ENCODE peak calls at places on chromosomes 7 and 10, in four cellular contexts. One of them, this sample, is unnamed.

GRCh38 chr10:61588770-61589211 is 73.9 kb upstream of the CABCOCO1 start:
- DNase-seq in stomach: no peak
- DNase-seq in A549: no peak
- DNase-seq in foreskin fibroblast: peak; percentile 38
- DNase-seq in this sample: no peak

GRCh38 chr7:41975854-41976253 is 261.2 kb downstream of the GLI3 start:
- DNase-seq in stomach: no peak
- DNase-seq in A549: no peak
- DNase-seq in foreskin fibroblast: peak; percentile 32
- DNase-seq in this sample: no peak

GRCh38 chr7:155205368-155206285 is 92.1 kb upstream of the INSIG1 start:
- DNase-seq in stomach: peak; percentile 64
- DNase-seq in A549: peak; percentile 98
- DNase-seq in foreskin fibroblast: peak; percentile 99
- DNase-seq in this sample: peak; percentile 99

GRCh38 chr7:93011351-93012294 is 106.2 kb downstream of the SAMD9 start:
- DNase-seq in stomach: no peak
- DNase-seq in A549: no peak
- DNase-seq in foreskin fibroblast: peak; percentile 94
- DNase-seq in this sample: peak; percentile 93

GRCh38 chr10:109205929-109206585 is 717.3 kb downstream of the XPNPEP1 start:
- DNase-seq in stomach: no peak
- DNase-seq in A549: no peak
- DNase-seq in foreskin fibroblast: peak; percentile 80
- DNase-seq in this sample: peak; percentile 25

GRCh38 chr7:143454091-143454729 is 11.0 kb downstream of the TAS2R60 start:
- DNase-seq in stomach: no peak
- DNase-seq in A549: no peak
- DNase-seq in foreskin fibroblast: peak; percentile 32
- DNase-seq in this sample: no peak

GRCh38 chr10:114420811-114421485 is 16.6 kb upstream of the AFAP1L2 start:
- DNase-seq in stomach: no peak
- DNase-seq in A549: no peak
- DNase-seq in foreskin fibroblast: no peak
- DNase-seq in this sample: no peak

GRCh38 chr7:70554646-70555045 is 577.3 kb upstream of the GALNT17 start:
- DNase-seq in stomach: no peak
- DNase-seq in A549: no peak
- DNase-seq in foreskin fibroblast: no peak
- DNase-seq in this sample: no peak

GRCh38 chr7:102454423-102454822 is 10.2 kb downstream of the ALKBH4 start:
- DNase-seq in stomach: no peak
- DNase-seq in A549: no peak
- DNase-seq in foreskin fibroblast: no peak
- DNase-seq in this sample: no peak

GRCh38 chr10:122363722-122364463 is 10.6 kb upstream of the PLEKHA1 start:
- DNase-seq in stomach: no peak
- DNase-seq in A549: no peak
- DNase-seq in foreskin fibroblast: peak; percentile 23
- DNase-seq in this sample: no peak

GRCh38 chr7:130667593-130668257 is 823 bp downstream of the COPG2 start:
- DNase-seq in stomach: no peak
- DNase-seq in A549: no peak
- DNase-seq in foreskin fibroblast: no peak
- DNase-seq in this sample: no peak

GRCh38 chr10:33876547-33877400 is 542.3 kb upstream of the NRP1 start:
- DNase-seq in stomach: no peak
- DNase-seq in A549: peak; percentile 24
- DNase-seq in foreskin fibroblast: no peak
- DNase-seq in this sample: no peak

GRCh38 chr10:6406220-6407033 is 173.6 kb downstream of the PRKCQ start:
- DNase-seq in stomach: no peak
- DNase-seq in A549: peak; percentile 64
- DNase-seq in foreskin fibroblast: no peak
- DNase-seq in this sample: no peak

GRCh38 chr7:28754027-28754426 is 204.1 kb downstream of the TRIL start:
- DNase-seq in stomach: no peak
- DNase-seq in A549: peak; percentile 9
- DNase-seq in foreskin fibroblast: peak; percentile 61
- DNase-seq in this sample: no peak

GRCh38 chr7:106768324-106768751 is 96.7 kb upstream of the PIK3CG start:
- DNase-seq in stomach: no peak
- DNase-seq in A549: no peak
- DNase-seq in foreskin fibroblast: no peak
- DNase-seq in this sample: no peak

GRCh38 chr7:25850730-25851129 is 301.3 kb upstream of the NFE2L3 start:
- DNase-seq in stomach: no peak
- DNase-seq in A549: no peak
- DNase-seq in foreskin fibroblast: no peak
- DNase-seq in this sample: no peak

GRCh38 chr7:137820677-137821420 is 25.9 kb downstream of the DGKI start:
- DNase-seq in stomach: no peak
- DNase-seq in A549: no peak
- DNase-seq in foreskin fibroblast: peak; percentile 49
- DNase-seq in this sample: peak; percentile 31

GRCh38 chr10:132245056-132245455 is 58.3 kb downstream of the DPYSL4 start:
- DNase-seq in stomach: no peak
- DNase-seq in A549: no peak
- DNase-seq in foreskin fibroblast: no peak
- DNase-seq in this sample: no peak

GRCh38 chr7:133742709-133743538 is 384.2 kb upstream of the LRGUK start:
- DNase-seq in stomach: no peak
- DNase-seq in A549: no peak
- DNase-seq in foreskin fibroblast: no peak
- DNase-seq in this sample: no peak

GRCh38 chr10:47396311-47396717 is 12.2 kb upstream of the ZNF488 start:
- DNase-seq in stomach: no peak
- DNase-seq in A549: no peak
- DNase-seq in foreskin fibroblast: no peak
- DNase-seq in this sample: no peak

GRCh38 chr10:34348917-34349509 is 466.1 kb downstream of the PARD3 start:
- DNase-seq in stomach: no peak
- DNase-seq in A549: no peak
- DNase-seq in foreskin fibroblast: no peak
- DNase-seq in this sample: no peak

GRCh38 chr10:46555713-46556514 is 544 bp downstream of the GPRIN2 start:
- DNase-seq in stomach: peak; percentile 47
- DNase-seq in A549: peak; percentile 51
- DNase-seq in foreskin fibroblast: no peak
- DNase-seq in this sample: no peak

GRCh38 chr10:75034714-75035258 is 76.7 kb upstream of the SAMD8 start:
- DNase-seq in stomach: no peak
- DNase-seq in A549: no peak
- DNase-seq in foreskin fibroblast: no peak
- DNase-seq in this sample: no peak

GRCh38 chr10:559767-560047 is 129.8 kb downstream of the DIP2C start:
- DNase-seq in stomach: no peak
- DNase-seq in A549: no peak
- DNase-seq in foreskin fibroblast: no peak
- DNase-seq in this sample: no peak

GRCh38 chr10:119176166-119176565 is 2.4 kb downstream of the PRDX3 start:
- DNase-seq in stomach: no peak
- DNase-seq in A549: no peak
- DNase-seq in foreskin fibroblast: no peak
- DNase-seq in this sample: no peak

GRCh38 chr7:20238754-20239324 is 21.7 kb upstream of the MACC1 start:
- DNase-seq in stomach: peak; percentile 43
- DNase-seq in A549: no peak
- DNase-seq in foreskin fibroblast: no peak
- DNase-seq in this sample: no peak

GRCh38 chr7:6057316-6058128 is 26.3 kb downstream of the ANKRD61 start:
- DNase-seq in stomach: no peak
- DNase-seq in A549: no peak
- DNase-seq in foreskin fibroblast: no peak
- DNase-seq in this sample: no peak

GRCh38 chr10:78416031-78416800 is 382.6 kb downstream of the RPS24 start:
- DNase-seq in stomach: peak; percentile 17
- DNase-seq in A549: no peak
- DNase-seq in foreskin fibroblast: peak; percentile 62
- DNase-seq in this sample: peak; percentile 69

GRCh38 chr7:134477954-134478353 is 19.1 kb upstream of the AKR1B1 start:
- DNase-seq in stomach: no peak
- DNase-seq in A549: no peak
- DNase-seq in foreskin fibroblast: no peak
- DNase-seq in this sample: no peak

GRCh38 chr7:54932818-54933543 is 85.8 kb upstream of the EGFR start:
- DNase-seq in stomach: peak; percentile 69
- DNase-seq in A549: peak; percentile 69
- DNase-seq in foreskin fibroblast: peak; percentile 75
- DNase-seq in this sample: peak; percentile 1

GRCh38 chr10:9545073-9545472 is 1472.6 kb upstream of the CELF2 start:
- DNase-seq in stomach: no peak
- DNase-seq in A549: no peak
- DNase-seq in foreskin fibroblast: no peak
- DNase-seq in this sample: no peak

GRCh38 chr7:24336461-24336860 is 52.5 kb downstream of the NPY start:
- DNase-seq in stomach: no peak
- DNase-seq in A549: no peak
- DNase-seq in foreskin fibroblast: no peak
- DNase-seq in this sample: no peak

GRCh38 chr7:128818694-128819093 is 11.5 kb upstream of the FLNC start:
- DNase-seq in stomach: no peak
- DNase-seq in A549: no peak
- DNase-seq in foreskin fibroblast: no peak
- DNase-seq in this sample: no peak

GRCh38 chr7:8295638-8296361 is 33.8 kb upstream of the ICA1 start:
- DNase-seq in stomach: peak; percentile 30
- DNase-seq in A549: peak; percentile 64
- DNase-seq in foreskin fibroblast: peak; percentile 38
- DNase-seq in this sample: peak; percentile 71

GRCh38 chr10:116763440-116763839 is 21.1 kb upstream of the HSPA12A start:
- DNase-seq in stomach: no peak
- DNase-seq in A549: no peak
- DNase-seq in foreskin fibroblast: no peak
- DNase-seq in this sample: no peak

GRCh38 chr10:116767235-116767634 is 24.9 kb upstream of the HSPA12A start:
- DNase-seq in stomach: no peak
- DNase-seq in A549: peak; percentile 46
- DNase-seq in foreskin fibroblast: no peak
- DNase-seq in this sample: no peak

GRCh38 chr10:116764979-116765378 is 22.6 kb upstream of the HSPA12A start:
- DNase-seq in stomach: no peak
- DNase-seq in A549: no peak
- DNase-seq in foreskin fibroblast: no peak
- DNase-seq in this sample: no peak

GRCh38 chr10:116766241-116767198 is 24.2 kb upstream of the HSPA12A start:
- DNase-seq in stomach: no peak
- DNase-seq in A549: no peak
- DNase-seq in foreskin fibroblast: no peak
- DNase-seq in this sample: no peak

GRCh38 chr10:116765549-116766162 is 23.3 kb upstream of the HSPA12A start:
- DNase-seq in stomach: no peak
- DNase-seq in A549: no peak
- DNase-seq in foreskin fibroblast: no peak
- DNase-seq in this sample: no peak
- TF ChIP-seq CTCF in stomach: no peak
- TF ChIP-seq CTCF in A549: peak; percentile 14
- TF ChIP-seq CTCF in foreskin fibroblast: peak; percentile 20
- TF ChIP-seq CTCF in this sample: peak; percentile 39

DNA sequence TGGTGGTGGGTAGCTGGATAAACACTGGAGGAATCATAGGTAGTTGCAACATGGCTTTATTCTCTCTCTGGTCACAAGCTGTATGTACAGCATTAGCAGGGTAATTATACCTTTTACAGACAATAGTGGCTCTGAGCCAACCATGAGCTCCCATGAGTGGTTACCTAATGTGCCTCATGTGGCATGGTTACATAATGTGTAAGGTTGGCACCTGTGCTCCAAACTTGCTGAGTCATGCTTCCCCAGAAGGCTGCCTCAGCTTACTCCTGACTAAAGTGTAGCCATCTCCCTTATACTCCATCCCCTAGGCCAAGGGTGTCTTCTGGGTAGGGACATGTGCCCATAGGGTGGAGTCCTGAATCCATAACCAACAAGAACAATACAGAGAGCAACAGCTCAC is 345.3 kb upstream of the SEMA3C start:
- DNase-seq in stomach: peak; percentile 31
- DNase-seq in A549: no peak
- DNase-seq in foreskin fibroblast: no peak
- DNase-seq in this sample: no peak
- H3K4me3 ChIP-seq in stomach: no peak overlapping the region
- H3K4me3 ChIP-seq in A549: no peak overlapping the region
- H3K4me3 ChIP-seq in foreskin fibroblast: no peak overlapping the region
- H3K4me3 ChIP-seq in this sample: no peak overlapping the region

DNA sequence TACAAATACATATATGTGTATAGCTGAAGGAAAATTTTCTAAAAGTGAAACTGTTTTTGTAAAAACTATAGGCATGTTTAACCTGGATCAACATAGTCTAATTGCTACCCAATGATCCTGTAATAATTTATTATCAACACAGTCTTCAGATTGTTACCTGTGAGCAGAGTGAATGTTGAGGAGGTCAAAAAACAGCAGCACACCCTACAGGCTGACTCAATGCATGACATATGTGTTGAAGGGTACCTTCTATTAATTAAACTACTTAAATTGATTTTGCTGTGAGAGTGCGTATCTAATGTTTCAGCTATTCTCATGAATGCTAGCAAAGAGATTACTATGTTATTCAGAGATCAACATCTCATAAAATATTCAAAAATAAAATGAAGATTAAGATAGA is 411.4 kb downstream of the TNS3 start:
- DNase-seq in stomach: no peak
- DNase-seq in A549: no peak
- DNase-seq in foreskin fibroblast: no peak
- DNase-seq in this sample: no peak
- TF ChIP-seq CTCF in stomach: no peak
- TF ChIP-seq CTCF in A549: peak; percentile 26
- TF ChIP-seq CTCF in foreskin fibroblast: peak; percentile 26
- TF ChIP-seq CTCF in this sample: peak; percentile 54

GRCh38 chr7:37943905-37944736 is 23.7 kb downstream of the EPDR1 start:
- DNase-seq in stomach: no peak
- DNase-seq in A549: no peak
- DNase-seq in foreskin fibroblast: no peak
- DNase-seq in this sample: no peak
- H3K4me3 ChIP-seq in stomach: no peak overlapping the region
- H3K4me3 ChIP-seq in A549: no peak overlapping the region
- H3K4me3 ChIP-seq in foreskin fibroblast: no peak overlapping the region
- H3K4me3 ChIP-seq in this sample: no peak overlapping the region

DNA sequence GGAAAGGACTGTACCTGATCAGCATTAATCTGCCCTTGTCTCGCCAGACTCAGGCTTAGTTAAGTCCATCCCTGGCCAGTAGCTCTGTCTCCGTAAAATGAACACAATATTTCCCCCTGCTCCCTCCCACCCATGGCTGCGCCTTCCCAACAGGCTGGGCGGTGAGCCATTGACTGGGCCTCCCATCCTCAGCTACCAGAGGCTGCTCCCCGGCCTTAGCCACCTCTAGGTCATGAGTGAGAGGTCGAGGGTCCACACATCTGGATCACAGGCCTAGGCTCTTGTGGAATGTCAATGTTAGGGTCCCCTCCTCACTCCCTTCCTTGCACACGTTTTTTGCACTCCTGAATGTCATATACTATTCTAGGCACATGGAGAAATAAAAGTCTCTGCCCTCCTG is 17.5 kb upstream of the EIF5AL1 start:
- DNase-seq in stomach: no peak
- DNase-seq in A549: no peak
- DNase-seq in foreskin fibroblast: no peak
- DNase-seq in this sample: no peak
- TF ChIP-seq CTCF in stomach: no peak
- TF ChIP-seq CTCF in A549: no peak
- TF ChIP-seq CTCF in foreskin fibroblast: no peak
- TF ChIP-seq CTCF in this sample: no peak

GRCh38 chr7:156948361-156948760 is 1.2 kb upstream of the NOM1 start:
- DNase-seq in stomach: no peak
- DNase-seq in A549: no peak
- DNase-seq in foreskin fibroblast: no peak
- DNase-seq in this sample: no peak
- H3K4me3 ChIP-seq in stomach: peak overlapping the region; percentile 100
- H3K4me3 ChIP-seq in A549: no peak overlapping the region
- H3K4me3 ChIP-seq in foreskin fibroblast: peak overlapping the region; percentile 86
- H3K4me3 ChIP-seq in this sample: no peak overlapping the region

This sample was measured in AG09309.